ENCODE peak calls at places on chromosome 17, in four cellular contexts. One of them, this sample, is unnamed.

GRCh38 chr17:2401426-2402221 is 764 bp upstream of the MNT start:
- DNase-seq in nephron progenitor cell: peak
- DNase-seq in progenitor cell of endocrine pancreas: peak
- DNase-seq in cardiac fibroblast: peak
- DNase-seq in this sample: peak

GRCh38 chr17:6492892-6493674 is 48.8 kb downstream of the PIMREG start:
- DNase-seq in nephron progenitor cell: no peak
- DNase-seq in progenitor cell of endocrine pancreas: no peak
- DNase-seq in cardiac fibroblast: no peak
- DNase-seq in this sample: peak

GRCh38 chr17:81567191-81567590 is 15.0 kb upstream of the FAAP100 start:
- DNase-seq in nephron progenitor cell: no peak
- DNase-seq in progenitor cell of endocrine pancreas: no peak
- DNase-seq in cardiac fibroblast: no peak
- DNase-seq in this sample: no peak

GRCh38 chr17:69287168-69287567 is 39.8 kb downstream of the ABCA5 start:
- DNase-seq in nephron progenitor cell: no peak
- DNase-seq in cardiac fibroblast: peak
- DNase-seq in progenitor cell of endocrine pancreas: no peak
- DNase-seq in this sample: no peak

GRCh38 chr17:2266045-2266864 is 37.3 kb downstream of the SMG6 start:
- DNase-seq in progenitor cell of endocrine pancreas: no peak
- DNase-seq in cardiac fibroblast: no peak
- DNase-seq in nephron progenitor cell: no peak
- DNase-seq in this sample: peak

GRCh38 chr17:50051606-50052005 is 4.3 kb upstream of the ITGA3 start:
- DNase-seq in progenitor cell of endocrine pancreas: no peak
- DNase-seq in cardiac fibroblast: peak
- DNase-seq in nephron progenitor cell: no peak
- DNase-seq in this sample: peak

GRCh38 chr17:40437095-40437732 is 6.0 kb upstream of the IGFBP4 start:
- DNase-seq in cardiac fibroblast: peak
- DNase-seq in nephron progenitor cell: no peak
- DNase-seq in progenitor cell of endocrine pancreas: no peak
- DNase-seq in this sample: no peak

GRCh38 chr17:2755941-2756724 is 6.7 kb upstream of the CCDC92B start:
- DNase-seq in nephron progenitor cell: peak
- DNase-seq in progenitor cell of endocrine pancreas: peak
- DNase-seq in cardiac fibroblast: no peak
- DNase-seq in this sample: no peak

GRCh38 chr17:63293310-63293709 is 152.8 kb downstream of the CYB561 start:
- DNase-seq in progenitor cell of endocrine pancreas: no peak
- DNase-seq in cardiac fibroblast: peak
- DNase-seq in nephron progenitor cell: no peak
- DNase-seq in this sample: no peak

GRCh38 chr17:73956595-73957465 is 246.6 kb upstream of the RPL38 start:
- DNase-seq in progenitor cell of endocrine pancreas: peak
- DNase-seq in nephron progenitor cell: peak
- DNase-seq in cardiac fibroblast: no peak
- DNase-seq in this sample: peak

GRCh38 chr17:55693244-55694216 is 29.1 kb downstream of the TMEM100 start:
- DNase-seq in nephron progenitor cell: no peak
- DNase-seq in cardiac fibroblast: peak
- DNase-seq in progenitor cell of endocrine pancreas: no peak
- DNase-seq in this sample: no peak

GRCh38 chr17:6461792-6462524 is 17.7 kb downstream of the PIMREG start:
- DNase-seq in cardiac fibroblast: no peak
- DNase-seq in nephron progenitor cell: no peak
- DNase-seq in progenitor cell of endocrine pancreas: no peak
- DNase-seq in this sample: peak

GRCh38 chr17:74690409-74690825 is 22.3 kb downstream of the CD300LF start:
- DNase-seq in nephron progenitor cell: no peak
- DNase-seq in progenitor cell of endocrine pancreas: no peak
- DNase-seq in cardiac fibroblast: no peak
- DNase-seq in this sample: no peak

GRCh38 chr17:35244345-35245195 is 1.7 kb downstream of the SLFN5 start:
- DNase-seq in progenitor cell of endocrine pancreas: no peak
- DNase-seq in cardiac fibroblast: peak
- DNase-seq in nephron progenitor cell: peak
- DNase-seq in this sample: peak

GRCh38 chr17:43908111-43908721 is 880 bp upstream of the MPP2 start:
- DNase-seq in cardiac fibroblast: peak
- DNase-seq in progenitor cell of endocrine pancreas: no peak
- DNase-seq in nephron progenitor cell: peak
- DNase-seq in this sample: peak

GRCh38 chr17:78001182-78001581 is 42.7 kb downstream of the TNRC6C start:
- DNase-seq in cardiac fibroblast: no peak
- DNase-seq in progenitor cell of endocrine pancreas: no peak
- DNase-seq in nephron progenitor cell: no peak
- DNase-seq in this sample: no peak

GRCh38 chr17:80904036-80904435 is 87.6 kb upstream of the CHMP6 start:
- DNase-seq in nephron progenitor cell: no peak
- DNase-seq in cardiac fibroblast: no peak
- DNase-seq in progenitor cell of endocrine pancreas: no peak
- DNase-seq in this sample: no peak

GRCh38 chr17:1492249-1493206 is at the start of gene MYO1C:
- DNase-seq in progenitor cell of endocrine pancreas: no peak
- DNase-seq in cardiac fibroblast: no peak
- DNase-seq in nephron progenitor cell: no peak
- DNase-seq in this sample: no peak

GRCh38 chr17:67434061-67434525 is 57.0 kb downstream of the PITPNC1 start:
- DNase-seq in cardiac fibroblast: peak
- DNase-seq in progenitor cell of endocrine pancreas: no peak
- DNase-seq in nephron progenitor cell: no peak
- DNase-seq in this sample: peak

GRCh38 chr17:78539771-78540170 is 37.4 kb downstream of the DNAH17 start:
- DNase-seq in nephron progenitor cell: no peak
- DNase-seq in progenitor cell of endocrine pancreas: no peak
- DNase-seq in cardiac fibroblast: no peak
- DNase-seq in this sample: no peak

DNA sequence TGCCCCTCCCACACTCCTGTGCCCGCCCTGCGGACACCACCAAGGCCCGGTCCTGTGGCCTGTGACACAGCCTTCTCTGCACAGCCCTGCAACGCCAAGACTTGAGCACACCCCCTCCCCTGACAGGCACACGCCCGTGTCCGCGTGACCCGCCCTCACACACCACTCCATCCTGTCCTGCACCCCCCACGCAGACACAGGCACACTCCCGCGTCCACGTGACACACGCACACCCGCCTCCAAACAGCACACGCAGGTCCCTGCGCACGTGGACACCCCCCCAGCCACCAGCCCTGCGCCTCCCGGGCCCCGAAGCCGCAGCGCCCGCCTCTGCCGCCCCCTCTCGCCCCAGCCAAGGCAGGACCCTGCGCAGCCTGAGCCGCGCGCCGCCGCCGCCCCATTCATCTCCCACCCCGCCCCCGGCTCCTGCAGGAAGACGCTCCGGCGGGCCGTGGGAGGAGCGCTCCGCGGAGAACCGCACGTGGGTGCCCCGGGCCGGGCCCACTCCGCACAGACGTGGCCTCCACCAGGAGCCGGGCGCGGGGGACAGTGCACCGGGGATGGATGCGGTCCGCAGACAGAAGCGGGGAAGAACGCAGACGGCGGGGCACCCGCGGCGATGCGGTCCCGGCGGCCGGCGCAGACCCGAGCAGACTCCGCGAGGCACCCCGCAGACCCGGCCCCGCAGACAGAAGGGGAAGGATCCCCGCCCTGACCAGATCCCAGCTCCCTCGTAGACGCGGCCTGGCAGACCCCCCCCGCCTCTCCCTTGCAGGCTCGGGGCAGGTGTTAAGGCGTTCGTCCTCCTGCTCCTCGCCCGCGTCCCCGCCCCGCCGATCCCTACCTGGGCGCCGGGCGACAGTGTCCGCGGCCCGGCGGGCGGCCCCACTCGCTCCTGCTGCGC is 506 bp downstream of the CAMKK1 start:
- DNase-seq in progenitor cell of endocrine pancreas: peak
- DNase-seq in cardiac fibroblast: peak
- DNase-seq in nephron progenitor cell: peak
- DNase-seq in this sample: peak
- TF ChIP-seq CTCF in progenitor cell of endocrine pancreas: peak
- TF ChIP-seq CTCF in cardiac fibroblast: no peak
- TF ChIP-seq CTCF in nephron progenitor cell: no peak
- TF ChIP-seq CTCF in this sample: no peak

DNA sequence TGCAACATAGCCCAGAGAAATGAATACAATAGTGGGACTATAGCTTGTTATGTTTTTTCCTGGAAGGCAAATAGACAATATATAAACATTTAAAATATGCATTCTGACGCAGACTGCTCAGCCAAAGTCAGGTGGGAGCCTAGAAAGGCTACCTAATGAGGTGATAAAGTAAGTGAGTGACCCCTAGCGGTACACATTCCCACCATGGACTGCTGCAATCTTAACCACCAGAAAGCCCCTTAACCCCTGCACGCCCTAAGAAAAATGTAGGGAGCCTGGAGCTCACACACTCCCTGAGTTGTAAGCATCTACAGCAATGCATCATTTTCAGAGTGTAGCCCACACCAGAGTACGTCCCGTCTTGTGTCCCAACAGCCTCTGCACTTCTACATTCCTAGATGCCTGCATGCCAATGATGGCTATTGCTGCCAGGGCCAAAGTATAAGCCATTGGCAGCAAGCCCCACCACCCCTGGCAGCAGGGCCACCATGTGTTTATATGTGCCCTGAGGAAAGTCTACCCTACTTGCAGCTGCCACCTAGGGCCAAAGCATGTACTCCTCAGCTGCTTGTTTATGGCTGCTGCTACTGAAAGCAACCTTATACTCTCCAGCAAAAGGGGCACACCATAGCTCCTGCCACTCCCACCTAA is 127.6 kb downstream of the KIF2B start:
- DNase-seq in progenitor cell of endocrine pancreas: no peak
- DNase-seq in nephron progenitor cell: peak
- DNase-seq in cardiac fibroblast: no peak
- DNase-seq in this sample: no peak
- TF ChIP-seq CTCF in progenitor cell of endocrine pancreas: peak
- TF ChIP-seq CTCF in nephron progenitor cell: peak
- TF ChIP-seq CTCF in cardiac fibroblast: no peak
- TF ChIP-seq CTCF in this sample: no peak

GRCh38 chr17:70896843-70897242 is 727.5 kb downstream of the KCNJ2 start:
- DNase-seq in progenitor cell of endocrine pancreas: no peak
- DNase-seq in cardiac fibroblast: peak
- DNase-seq in nephron progenitor cell: no peak
- DNase-seq in this sample: no peak
- TF ChIP-seq CTCF in progenitor cell of endocrine pancreas: no peak
- TF ChIP-seq CTCF in cardiac fibroblast: peak
- TF ChIP-seq CTCF in nephron progenitor cell: no peak
- TF ChIP-seq CTCF in this sample: no peak

DNA sequence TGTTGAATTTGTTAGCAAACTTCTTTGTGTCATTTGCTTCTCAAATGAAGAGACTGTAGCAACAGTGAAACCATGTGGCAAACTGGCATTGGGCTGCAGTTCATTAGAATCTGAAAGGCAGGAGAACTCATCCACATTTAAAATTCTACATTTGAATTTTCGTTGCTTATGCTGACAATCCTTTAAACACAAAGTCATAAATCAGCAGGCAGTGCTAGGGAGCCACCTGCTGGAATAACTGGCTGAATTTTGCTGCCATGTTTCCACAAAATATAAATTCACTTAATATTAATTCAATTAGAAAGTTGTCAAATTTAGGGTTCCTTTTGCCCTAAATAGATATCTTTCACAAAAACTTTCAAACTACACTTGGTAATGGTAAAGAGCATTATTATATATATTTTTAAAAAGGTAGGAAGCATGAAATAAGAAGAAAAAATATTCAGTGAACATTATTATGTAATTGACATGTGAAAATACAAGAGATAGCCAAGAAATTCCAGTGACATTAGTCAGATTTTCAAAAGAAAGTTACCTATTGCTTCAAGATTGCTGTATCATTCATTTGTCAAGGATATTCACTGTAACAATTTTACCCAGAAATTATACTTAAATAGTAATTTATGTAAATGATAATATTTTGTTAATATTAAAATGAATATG is 350.1 kb downstream of the KIF2B start:
- DNase-seq in cardiac fibroblast: peak
- DNase-seq in progenitor cell of endocrine pancreas: no peak
- DNase-seq in nephron progenitor cell: peak
- DNase-seq in this sample: peak
- TF ChIP-seq CTCF in cardiac fibroblast: peak
- TF ChIP-seq CTCF in progenitor cell of endocrine pancreas: peak
- TF ChIP-seq CTCF in nephron progenitor cell: peak
- TF ChIP-seq CTCF in this sample: no peak

GRCh38 chr17:30092886-30093285 is 23.7 kb upstream of the NSRP1 start:
- DNase-seq in progenitor cell of endocrine pancreas: no peak
- DNase-seq in nephron progenitor cell: no peak
- DNase-seq in cardiac fibroblast: no peak
- DNase-seq in this sample: no peak
- TF ChIP-seq CTCF in progenitor cell of endocrine pancreas: no peak
- TF ChIP-seq CTCF in nephron progenitor cell: no peak
- TF ChIP-seq CTCF in cardiac fibroblast: no peak
- TF ChIP-seq CTCF in this sample: no peak

DNA sequence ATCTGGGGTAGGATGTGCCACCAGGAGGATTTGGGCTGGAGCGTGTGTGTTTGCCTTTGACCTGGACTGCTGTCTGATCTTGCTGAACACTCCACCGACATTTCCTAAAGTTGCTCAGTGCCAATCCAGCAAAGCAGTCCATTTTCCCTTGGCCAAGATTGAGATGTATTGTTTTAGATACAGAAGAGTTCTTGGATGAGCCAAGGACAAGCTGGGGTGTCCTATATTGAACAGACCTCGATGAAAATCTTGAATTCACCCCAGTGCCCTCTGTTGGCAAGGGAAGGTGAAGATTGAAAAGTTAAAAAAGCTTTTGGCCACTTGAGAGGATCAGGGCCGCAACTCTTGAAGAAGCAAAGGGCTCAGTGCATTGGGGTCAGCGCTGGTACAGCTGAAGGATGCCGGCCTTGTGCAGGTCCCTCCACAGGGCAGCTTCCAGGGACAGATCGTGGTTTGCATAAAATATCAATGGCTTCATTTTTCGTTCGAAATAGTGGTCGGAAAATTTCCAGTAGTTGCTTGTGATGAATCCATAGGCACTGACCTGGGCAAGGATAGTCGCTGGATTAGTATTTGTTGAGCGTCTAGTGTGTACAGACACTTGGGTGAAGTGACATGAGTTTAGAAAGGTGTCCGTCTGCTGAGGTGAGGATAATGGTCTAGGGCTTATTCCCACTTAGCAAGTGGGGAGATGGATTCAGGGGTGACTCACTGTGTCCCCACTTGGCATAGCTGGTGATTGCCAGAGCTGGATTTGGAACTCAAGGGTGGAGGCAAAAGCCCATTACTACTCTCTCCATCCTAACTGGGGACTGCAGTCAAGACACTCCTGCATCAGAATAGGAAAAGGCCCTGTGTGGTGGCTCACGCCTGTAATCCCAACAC is 19.7 kb downstream of the ST6GALNAC2 start:
- DNase-seq in cardiac fibroblast: no peak
- DNase-seq in progenitor cell of endocrine pancreas: no peak
- DNase-seq in nephron progenitor cell: no peak
- DNase-seq in this sample: no peak
- TF ChIP-seq CTCF in cardiac fibroblast: no peak
- TF ChIP-seq CTCF in progenitor cell of endocrine pancreas: no peak
- TF ChIP-seq CTCF in nephron progenitor cell: no peak
- TF ChIP-seq CTCF in this sample: no peak

GRCh38 chr17:28433696-28434095 is 27.7 kb upstream of the SLC46A1 start:
- DNase-seq in nephron progenitor cell: no peak
- DNase-seq in progenitor cell of endocrine pancreas: no peak
- DNase-seq in cardiac fibroblast: no peak
- DNase-seq in this sample: no peak
- TF ChIP-seq CTCF in nephron progenitor cell: no peak
- TF ChIP-seq CTCF in progenitor cell of endocrine pancreas: no peak
- TF ChIP-seq CTCF in cardiac fibroblast: no peak
- TF ChIP-seq CTCF in this sample: no peak